ENCODE peak calls at places on chromosome 14, in six cellular contexts. I, Y, V, N, O and X are unnamed samples. For H3K4me1, the result is how much of the 10 kb centered on the place peaks cover.

GRCh38 chr14:76371066-76371465 is 4.9 kb upstream of the ESRRB start:
- DNase-seq in I (no peak), O (no peak), V (no peak), N (no peak), Y (no peak), X (no peak)

GRCh38 chr14:79551591-79551990 is 659.7 kb downstream of the DIO2 start:
- DNase-seq in Y (no peak), O (no peak), V (no peak), I (no peak), N (no peak), X (no peak)

GRCh38 chr14:33692762-33693161 is 258.1 kb downstream of the EGLN3 start:
- DNase-seq in V (no peak), I (peak), Y (no peak), N (no peak), O (no peak), X (peak)

GRCh38 chr14:104844306-104845032 is 20.6 kb upstream of the CEP170B start:
- DNase-seq in Y (peak), N (no peak), V (no peak), I (no peak), O (peak), X (no peak)

GRCh38 chr14:33516898-33517436 is 433.9 kb downstream of the EGLN3 start:
- DNase-seq in I (peak), N (no peak), V (no peak), Y (no peak), O (no peak), X (no peak)

GRCh38 chr14:95445161-95445560 is 71.3 kb downstream of the SYNE3 start:
- DNase-seq in N (no peak), O (no peak), Y (no peak), I (no peak), V (no peak), X (no peak)

GRCh38 chr14:72633551-72633950 is 260.4 kb downstream of the DPF3 start:
- DNase-seq in N (no peak), Y (no peak), I (no peak), V (no peak), O (no peak), X (no peak)

GRCh38 chr14:100881211-100882025 is 22.1 kb downstream of the RTL1 start:
- DNase-seq in V (no peak), Y (no peak), N (no peak), O (no peak), I (no peak), X (no peak)

GRCh38 chr14:30194769-30195168 is 267.1 kb upstream of the PRKD1 start:
- DNase-seq in N (no peak), O (no peak), V (no peak), I (peak), Y (no peak), X (peak)

GRCh38 chr14:99809376-99809775 is 16.2 kb downstream of the EML1 start:
- DNase-seq in I (peak), N (no peak), V (no peak), Y (no peak), O (no peak), X (peak)

GRCh38 chr14:99908653-99909250 is 115.5 kb downstream of the EML1 start:
- DNase-seq in Y (no peak), I (no peak), V (no peak), O (no peak), N (no peak), X (no peak)

GRCh38 chr14:104361921-104362681 is 217.5 kb upstream of the C14orf180 start:
- DNase-seq in O (peak), N (no peak), Y (no peak), I (no peak), V (no peak), X (no peak)

GRCh38 chr14:32588448-32589320 is 259.6 kb downstream of the AKAP6 start:
- DNase-seq in O (peak), V (peak), N (no peak), I (peak), Y (peak), X (peak)

GRCh38 chr14:70029296-70030132 is 150.3 kb downstream of the SMOC1 start:
- DNase-seq in I (no peak), Y (no peak), O (no peak), V (no peak), N (no peak), X (no peak)

GRCh38 chr14:104558231-104559042 is 21.1 kb upstream of the C14orf180 start:
- DNase-seq in V (no peak), N (no peak), I (no peak), Y (no peak), O (no peak), X (no peak)

GRCh38 chr14:90850487-90850886 is 34.3 kb upstream of the TTC7B start:
- DNase-seq in Y (peak), I (peak), O (peak), V (no peak), N (peak), X (peak)

GRCh38 chr14:84006643-84007137 is 1523.3 kb upstream of the FLRT2 start:
- DNase-seq in I (no peak), V (peak), Y (peak), O (no peak), N (no peak), X (no peak)

GRCh38 chr14:77088219-77088618 is 9.8 kb upstream of the CIPC start:
- DNase-seq in I (no peak), Y (peak), V (no peak), N (peak), O (peak), X (no peak)

GRCh38 chr14:88834883-88835431 is 10.5 kb downstream of the TTC8 start:
- DNase-seq in V (no peak), N (no peak), I (peak), O (no peak), Y (no peak), X (peak)

GRCh38 chr14:42884100-42884499 is 1277.4 kb downstream of the LRFN5 start:
- DNase-seq in V (no peak), N (no peak), O (no peak), I (peak), Y (peak), X (peak)

GRCh38 chr14:28785096-28785952 is 18.7 kb downstream of the FOXG1 start:
- DNase-seq in I (no peak), Y (peak), N (no peak), O (peak), V (no peak), X (peak)

GRCh38 chr14:71856199-71856919 is 75.9 kb upstream of the RGS6 start:
- DNase-seq in I (no peak), N (no peak), Y (peak), V (no peak), O (no peak), X (no peak)

GRCh38 chr14:103504991-103505565 is 17.6 kb downstream of the CKB start:
- DNase-seq in I (peak), O (peak), Y (peak), N (no peak), V (no peak), X (no peak)

GRCh38 chr14:76698631-76699030 is 62.6 kb upstream of the VASH1 start:
- DNase-seq in N (no peak), O (no peak), V (no peak), I (no peak), Y (no peak), X (no peak)

GRCh38 chr14:56056031-56056430 is 62.2 kb upstream of the PELI2 start:
- DNase-seq in I (no peak), Y (no peak), O (no peak), N (no peak), V (no peak), X (no peak)

GRCh38 chr14:29233188-29233587 is 466.6 kb downstream of the FOXG1 start:
- DNase-seq in O (no peak), N (no peak), Y (no peak), V (no peak), I (peak), X (no peak)

GRCh38 chr14:71437870-71438269 is 494.4 kb upstream of the RGS6 start:
- DNase-seq in N (no peak), Y (no peak), V (no peak), I (peak), O (no peak), X (peak)

GRCh38 chr14:24941719-24942118 is 108.2 kb downstream of the STXBP6 start:
- DNase-seq in Y (peak), V (no peak), I (no peak), O (no peak), N (no peak), X (no peak)

GRCh38 chr14:33950320-33951182 is at the start of gene EGLN3:
- DNase-seq in V (peak), O (peak), Y (peak), I (peak), N (peak), X (peak)

GRCh38 chr14:90275455-90275814 is 19.1 kb downstream of the PSMC1 start:
- DNase-seq in V (no peak), O (no peak), I (peak), N (no peak), Y (no peak), X (no peak)

GRCh38 chr14:91867316-91867988 is at the start of gene TC2N:
- DNase-seq in V (no peak), N (no peak), O (no peak), Y (no peak), I (no peak), X (no peak)

GRCh38 chr14:65101631-65102440 is 481 bp downstream of the MAX start:
- DNase-seq in N (no peak), I (peak), Y (peak), V (peak), O (peak), X (no peak)

GRCh38 chr14:64947710-64948611 is 5.4 kb upstream of the GPX2 start:
- DNase-seq in O (no peak), I (no peak), N (no peak), V (no peak), Y (no peak), X (no peak)

GRCh38 chr14:50121506-50121905 is 5.1 kb upstream of the VCPKMT start:
- DNase-seq in Y (no peak), N (no peak), V (no peak), I (no peak), O (no peak), X (no peak)

GRCh38 chr14:104681689-104682074 is 7.7 kb upstream of the INF2 start:
- DNase-seq in N (peak), O (peak), I (peak), V (peak), Y (peak), X (peak)

GRCh38 chr14:70789961-70790360 is 19.4 kb downstream of the MAP3K9 start:
- DNase-seq in I (no peak), V (no peak), O (no peak), N (no peak), Y (no peak), X (no peak)

GRCh38 chr14:23109769-23110168 is 5.0 kb upstream of the CIROP start:
- DNase-seq in V (no peak), Y (no peak), N (no peak), I (no peak), O (no peak), X (no peak)

GRCh38 chr14:70821916-70822705 is 12.8 kb upstream of the MAP3K9 start:
- DNase-seq in V (peak), O (peak), N (no peak), Y (peak), I (peak), X (peak)

DNA sequence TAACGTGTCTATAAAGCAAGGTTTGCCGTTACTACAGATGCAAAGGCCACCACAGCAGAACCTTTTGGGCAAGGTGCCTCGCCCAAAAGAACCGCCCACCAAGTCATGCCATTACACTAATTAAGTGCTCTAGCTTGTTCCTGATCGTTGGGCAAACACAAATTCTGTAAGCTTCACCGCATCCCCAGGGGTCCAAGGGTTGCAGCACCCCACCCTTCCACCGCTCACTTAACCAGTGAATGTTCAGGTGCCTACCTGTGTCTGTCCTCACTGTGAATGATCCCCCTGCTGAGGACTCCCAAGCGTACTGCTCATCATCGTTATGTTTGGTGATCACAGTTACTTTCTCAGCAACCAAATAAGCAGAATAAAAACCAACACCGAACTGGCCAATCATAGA is 1.3 kb downstream of the HSP90AA1 start:
- DNase-seq in I (no peak), V (no peak), N (no peak), Y (no peak), O (no peak), X (no peak)
- H3K4me1 ChIP-seq in I (under half), V (under half), N (under half), Y (under half), O (under half), X (under half)

GRCh38 chr14:85732031-85732430 is 202.1 kb downstream of the FLRT2 start:
- DNase-seq in O (no peak), Y (peak), N (no peak), I (no peak), V (no peak), X (no peak)

DNA sequence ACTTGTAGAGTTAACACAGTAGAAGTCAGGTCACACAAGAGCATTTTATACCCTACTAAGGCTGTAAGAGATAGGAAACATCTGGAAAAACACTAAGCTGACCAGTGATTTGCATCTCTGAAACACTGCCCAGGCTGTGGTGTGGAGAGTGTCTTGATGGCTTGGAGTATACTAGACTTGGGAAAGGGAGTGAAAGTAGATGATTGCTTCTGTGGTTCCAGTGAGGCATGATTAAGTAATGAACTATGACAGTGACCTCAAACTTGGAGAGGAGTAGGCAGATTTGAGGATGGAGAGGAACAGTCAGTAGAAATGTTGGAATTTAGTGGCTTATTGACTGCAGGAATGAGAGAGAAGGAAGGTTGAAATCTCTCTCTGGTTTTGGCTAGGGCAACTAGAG is 201.3 kb downstream of the FLRT2 start:
- DNase-seq in I (peak), Y (peak), V (no peak), O (no peak), N (no peak), X (peak)
- H2BK15ac ChIP-seq in I (no peak), Y (no peak), V (no peak), O (no peak), N (no peak), X (no peak)

GRCh38 chr14:73764881-73765280 is 50.7 kb upstream of the PNMA1 start:
- DNase-seq in Y (no peak), N (no peak), V (no peak), I (no peak), O (no peak), X (no peak)
- H3K4me1 ChIP-seq in Y (under half), N (under half), V (under half), I (under half), O (under half), X (under half)

GRCh38 chr14:59009967-59010366 is 178.5 kb upstream of the DAAM1 start:
- DNase-seq in N (no peak), V (no peak), I (no peak), O (no peak), Y (no peak), X (no peak)
- H2BK15ac ChIP-seq in N (no peak), V (no peak), I (no peak), O (no peak), Y (no peak), X (no peak)

GRCh38 chr14:51824191-51824590 is 36.2 kb upstream of the GNG2 start:
- DNase-seq in O (no peak), N (no peak), I (no peak), Y (no peak), V (no peak), X (no peak)
- H3K4me1 ChIP-seq in O (under half), N (under half), I (under half), Y (under half), V (under half), X (under half)

GRCh38 chr14:105856676-105857222 is 330.4 kb downstream of the TMEM121 start:
- DNase-seq in O (no peak), N (no peak), Y (no peak), I (no peak), V (no peak), X (no peak)
- H2BK15ac ChIP-seq in O (no peak), N (no peak), Y (no peak), I (no peak), V (no peak), X (no peak)

GRCh38 chr14:94111276-94112095 is 950 bp downstream of the IFI27 start:
- DNase-seq in N (no peak), I (no peak), O (peak), V (no peak), Y (no peak), X (no peak)
- H3K4me1 ChIP-seq in N (under half), I (under half), O (under half), V (under half), Y (under half), X (under half)

GRCh38 chr14:82837611-82838140 is 1304.0 kb upstream of the SEL1L start:
- DNase-seq in I (no peak), O (no peak), Y (no peak), V (no peak), N (no peak), X (no peak)
- H2BK15ac ChIP-seq in I (no peak), O (no peak), Y (no peak), V (no peak), N (no peak), X (no peak)

GRCh38 chr14:54590481-54590880 is 23.6 kb downstream of the SAMD4A start:
- DNase-seq in V (no peak), Y (no peak), I (no peak), N (no peak), O (no peak), X (no peak)
- H3K4me1 ChIP-seq in V (under half), Y (under half), I (under half), N (under half), O (under half), X (under half)

GRCh38 chr14:35297677-35298076 is 5.5 kb downstream of the PSMA6 start:
- DNase-seq in I (no peak), O (no peak), N (no peak), V (no peak), Y (no peak), X (no peak)

GRCh38 chr14:35299708-35300107 is 7.5 kb downstream of the PSMA6 start:
- DNase-seq in O (no peak), Y (no peak), I (no peak), N (no peak), V (no peak), X (no peak)

GRCh38 chr14:35301334-35302210 is 9.4 kb downstream of the PSMA6 start:
- DNase-seq in V (no peak), Y (no peak), N (no peak), O (no peak), I (no peak), X (no peak)

GRCh38 chr14:35302211-35302528 is 10.0 kb downstream of the PSMA6 start:
- DNase-seq in O (no peak), V (no peak), N (no peak), Y (no peak), I (no peak), X (no peak)

GRCh38 chr14:35300228-35300627 is 8.0 kb downstream of the PSMA6 start:
- DNase-seq in I (no peak), O (no peak), N (no peak), Y (no peak), V (no peak), X (no peak)
- H2BK15ac ChIP-seq in I (no peak), O (no peak), N (no peak), Y (no peak), V (no peak), X (no peak)